ENCODE peak calls at places on chromosomes 4 and X, in five cellular contexts. E is right cardiac atrium; M is nephron progenitor cell; X is stimulated activated CD4-positive, alpha-beta T cell treated with anti-CD3 and anti-CD28 coated beads, Interleukin-15, amount 100 ng/mL, for 24 hours; P is mesendoderm. T is an unnamed sample.

GRCh38 chrX:138711399-138712347 is at the start of gene FGF13:
- DNase-seq in P (peak), X (peak), E (peak), M (peak), T (peak)

GRCh38 chrX:18899796-18900380 is 84.0 kb downstream of the PHKA2 start:
- DNase-seq in P (peak), X (no peak), E (no peak), M (peak), T (no peak)

GRCh38 chr4:51942108-51942832 is 77.9 kb downstream of the LRRC66 start:
- DNase-seq in E (no peak), X (no peak), P (no peak), M (no peak), T (no peak)

GRCh38 chrX:14936561-14936960 is 63.3 kb downstream of the MOSPD2 start:
- DNase-seq in M (no peak), X (no peak), E (no peak), P (peak), T (no peak)

GRCh38 chrX:28039258-28039657 is 58.0 kb upstream of the DCAF8L1 start:
- DNase-seq in X (no peak), E (no peak), M (no peak), P (no peak), T (no peak)

GRCh38 chrX:118221257-118221656 is 104.6 kb upstream of the KLHL13 start:
- DNase-seq in M (no peak), X (no peak), E (no peak), P (no peak), T (no peak)

GRCh38 chr4:184433258-184433892 is 41.0 kb downstream of the IRF2 start:
- DNase-seq in E (no peak), X (no peak), P (no peak), M (no peak), T (no peak)

GRCh38 chr4:26263165-26263564 is 57.6 kb upstream of the RBPJ start:
- DNase-seq in X (no peak), E (no peak), P (peak), M (no peak), T (no peak)

GRCh38 chr4:185682236-185682635 is 129.8 kb downstream of the SORBS2 start:
- DNase-seq in P (no peak), M (no peak), X (no peak), E (no peak), T (no peak)

GRCh38 chrX:7252013-7252610 is 104.2 kb upstream of the PUDP start:
- DNase-seq in E (no peak), P (no peak), X (no peak), M (no peak), T (no peak)

GRCh38 chr4:145583656-145584055 is 35.5 kb upstream of the MMAA start:
- DNase-seq in M (no peak), P (no peak), X (no peak), E (no peak), T (no peak)

GRCh38 chrX:15395794-15396193 is 11.6 kb upstream of the VEGFD start:
- DNase-seq in M (no peak), X (no peak), P (no peak), E (no peak), T (no peak)

GRCh38 chrX:35104626-35105025 is 162.0 kb downstream of the FAM47B start:
- DNase-seq in X (no peak), E (no peak), M (no peak), P (no peak), T (no peak)

GRCh38 chr4:7805533-7806079 is 134.1 kb downstream of the AFAP1 start:
- DNase-seq in E (no peak), P (peak), X (no peak), M (peak), T (no peak)

GRCh38 chr4:150261571-150261970 is 183.3 kb downstream of the DCLK2 start:
- DNase-seq in M (no peak), E (no peak), X (no peak), P (no peak), T (no peak)

GRCh38 chr4:24915121-24915922 is 2.5 kb upstream of the CCDC149 start:
- DNase-seq in X (no peak), M (no peak), P (peak), E (no peak), T (no peak)